ENCODE peak calls at places on chromosomes 13 and 19, in ten cellular contexts. One of them, this sample, is unnamed.

GRCh38 chr19:49869009-49869483 is 1.7 kb upstream of the PNKP start:
- DNase-seq in amniotic stem cell: no peak
- DNase-seq in stimulated activated naive CD8-positive, alpha-beta T cell treated with anti-CD3 and anti-CD28 coated beads, Interleukin-15, Interleukin-2, amounts not matched to agents 100 U/mL and 50 U/mL, for 24 hours: no peak
- DNase-seq in GM23248: no peak
- DNase-seq in activated CD4-positive, CD25-positive, alpha-beta regulatory T cell treated with anti-CD3 and anti-CD28 coated beads, Interleukin-2, amount 50 U/mL, for 16 hours: no peak
- DNase-seq in iris pigment epithelial cell: no peak
- DNase-seq in stimulated activated CD8-positive, alpha-beta memory T cell treated with anti-CD3 and anti-CD28 coated beads, Interleukin-2, amount 100 ng/mL, for 1 hour: no peak
- DNase-seq in anterior cingulate cortex: peak; percentile 98
- DNase-seq in astrocyte of the spinal cord: no peak
- DNase-seq in M059J: no peak
- DNase-seq in this sample: no peak

GRCh38 chr19:38061294-38061693 is 154.3 kb downstream of the SIPA1L3 start:
- DNase-seq in amniotic stem cell: peak; percentile 4
- DNase-seq in stimulated activated naive CD8-positive, alpha-beta T cell treated with anti-CD3 and anti-CD28 coated beads, Interleukin-15, Interleukin-2, amounts not matched to agents 100 U/mL and 50 U/mL, for 24 hours: no peak
- DNase-seq in GM23248: peak; percentile 82
- DNase-seq in activated CD4-positive, CD25-positive, alpha-beta regulatory T cell treated with anti-CD3 and anti-CD28 coated beads, Interleukin-2, amount 50 U/mL, for 16 hours: no peak
- DNase-seq in iris pigment epithelial cell: peak; percentile 83
- DNase-seq in stimulated activated CD8-positive, alpha-beta memory T cell treated with anti-CD3 and anti-CD28 coated beads, Interleukin-2, amount 100 ng/mL, for 1 hour: no peak
- DNase-seq in anterior cingulate cortex: no peak
- DNase-seq in astrocyte of the spinal cord: peak; percentile 73
- DNase-seq in M059J: peak; percentile 89
- DNase-seq in this sample: no peak

GRCh38 chr19:44604241-44604640 is 9.1 kb upstream of the IGSF23 start:
- DNase-seq in amniotic stem cell: no peak
- DNase-seq in stimulated activated naive CD8-positive, alpha-beta T cell treated with anti-CD3 and anti-CD28 coated beads, Interleukin-15, Interleukin-2, amounts not matched to agents 100 U/mL and 50 U/mL, for 24 hours: no peak
- DNase-seq in GM23248: no peak
- DNase-seq in activated CD4-positive, CD25-positive, alpha-beta regulatory T cell treated with anti-CD3 and anti-CD28 coated beads, Interleukin-2, amount 50 U/mL, for 16 hours: no peak
- DNase-seq in iris pigment epithelial cell: no peak
- DNase-seq in stimulated activated CD8-positive, alpha-beta memory T cell treated with anti-CD3 and anti-CD28 coated beads, Interleukin-2, amount 100 ng/mL, for 1 hour: no peak
- DNase-seq in anterior cingulate cortex: no peak
- DNase-seq in astrocyte of the spinal cord: no peak
- DNase-seq in M059J: no peak
- DNase-seq in this sample: no peak

GRCh38 chr13:37621811-37622361 is 23.3 kb upstream of the POSTN start:
- DNase-seq in amniotic stem cell: no peak
- DNase-seq in stimulated activated naive CD8-positive, alpha-beta T cell treated with anti-CD3 and anti-CD28 coated beads, Interleukin-15, Interleukin-2, amounts not matched to agents 100 U/mL and 50 U/mL, for 24 hours: no peak
- DNase-seq in GM23248: peak; percentile 61
- DNase-seq in activated CD4-positive, CD25-positive, alpha-beta regulatory T cell treated with anti-CD3 and anti-CD28 coated beads, Interleukin-2, amount 50 U/mL, for 16 hours: no peak
- DNase-seq in iris pigment epithelial cell: peak; percentile 92
- DNase-seq in stimulated activated CD8-positive, alpha-beta memory T cell treated with anti-CD3 and anti-CD28 coated beads, Interleukin-2, amount 100 ng/mL, for 1 hour: no peak
- DNase-seq in anterior cingulate cortex: no peak
- DNase-seq in astrocyte of the spinal cord: peak; percentile 59
- DNase-seq in M059J: peak; percentile 53
- DNase-seq in this sample: no peak

GRCh38 chr19:10748924-10749434 is 31.1 kb downstream of the DNM2 start:
- DNase-seq in amniotic stem cell: no peak
- DNase-seq in stimulated activated naive CD8-positive, alpha-beta T cell treated with anti-CD3 and anti-CD28 coated beads, Interleukin-15, Interleukin-2, amounts not matched to agents 100 U/mL and 50 U/mL, for 24 hours: no peak
- DNase-seq in GM23248: peak; percentile 26
- DNase-seq in activated CD4-positive, CD25-positive, alpha-beta regulatory T cell treated with anti-CD3 and anti-CD28 coated beads, Interleukin-2, amount 50 U/mL, for 16 hours: no peak
- DNase-seq in iris pigment epithelial cell: peak; percentile 31
- DNase-seq in stimulated activated CD8-positive, alpha-beta memory T cell treated with anti-CD3 and anti-CD28 coated beads, Interleukin-2, amount 100 ng/mL, for 1 hour: no peak
- DNase-seq in anterior cingulate cortex: no peak
- DNase-seq in astrocyte of the spinal cord: no peak
- DNase-seq in M059J: peak; percentile 92
- DNase-seq in this sample: no peak

GRCh38 chr13:93169980-93170379 is 56.6 kb upstream of the GPC6 start:
- DNase-seq in amniotic stem cell: no peak
- DNase-seq in stimulated activated naive CD8-positive, alpha-beta T cell treated with anti-CD3 and anti-CD28 coated beads, Interleukin-15, Interleukin-2, amounts not matched to agents 100 U/mL and 50 U/mL, for 24 hours: no peak
- DNase-seq in GM23248: peak; percentile 89
- DNase-seq in activated CD4-positive, CD25-positive, alpha-beta regulatory T cell treated with anti-CD3 and anti-CD28 coated beads, Interleukin-2, amount 50 U/mL, for 16 hours: no peak
- DNase-seq in iris pigment epithelial cell: peak; percentile 88
- DNase-seq in stimulated activated CD8-positive, alpha-beta memory T cell treated with anti-CD3 and anti-CD28 coated beads, Interleukin-2, amount 100 ng/mL, for 1 hour: no peak
- DNase-seq in anterior cingulate cortex: no peak
- DNase-seq in astrocyte of the spinal cord: peak; percentile 90
- DNase-seq in M059J: peak; percentile 37
- DNase-seq in this sample: peak; percentile 95

GRCh38 chr13:99655351-99656091 is 154.2 kb downstream of the TM9SF2 start:
- DNase-seq in amniotic stem cell: no peak
- DNase-seq in stimulated activated naive CD8-positive, alpha-beta T cell treated with anti-CD3 and anti-CD28 coated beads, Interleukin-15, Interleukin-2, amounts not matched to agents 100 U/mL and 50 U/mL, for 24 hours: peak; percentile 39
- DNase-seq in GM23248: peak; percentile 89
- DNase-seq in activated CD4-positive, CD25-positive, alpha-beta regulatory T cell treated with anti-CD3 and anti-CD28 coated beads, Interleukin-2, amount 50 U/mL, for 16 hours: peak; percentile 4
- DNase-seq in iris pigment epithelial cell: peak; percentile 47
- DNase-seq in stimulated activated CD8-positive, alpha-beta memory T cell treated with anti-CD3 and anti-CD28 coated beads, Interleukin-2, amount 100 ng/mL, for 1 hour: no peak
- DNase-seq in anterior cingulate cortex: no peak
- DNase-seq in astrocyte of the spinal cord: peak; percentile 58
- DNase-seq in M059J: peak; percentile 87
- DNase-seq in this sample: peak; percentile 99

GRCh38 chr19:42120276-42121010 is 11.8 kb downstream of the POU2F2 start:
- DNase-seq in amniotic stem cell: no peak
- DNase-seq in stimulated activated naive CD8-positive, alpha-beta T cell treated with anti-CD3 and anti-CD28 coated beads, Interleukin-15, Interleukin-2, amounts not matched to agents 100 U/mL and 50 U/mL, for 24 hours: no peak
- DNase-seq in GM23248: no peak
- DNase-seq in activated CD4-positive, CD25-positive, alpha-beta regulatory T cell treated with anti-CD3 and anti-CD28 coated beads, Interleukin-2, amount 50 U/mL, for 16 hours: no peak
- DNase-seq in iris pigment epithelial cell: no peak
- DNase-seq in stimulated activated CD8-positive, alpha-beta memory T cell treated with anti-CD3 and anti-CD28 coated beads, Interleukin-2, amount 100 ng/mL, for 1 hour: no peak
- DNase-seq in anterior cingulate cortex: no peak
- DNase-seq in astrocyte of the spinal cord: no peak
- DNase-seq in M059J: no peak
- DNase-seq in this sample: no peak

GRCh38 chr13:27088619-27089018 is 83.0 kb downstream of the USP12 start:
- DNase-seq in amniotic stem cell: no peak
- DNase-seq in stimulated activated naive CD8-positive, alpha-beta T cell treated with anti-CD3 and anti-CD28 coated beads, Interleukin-15, Interleukin-2, amounts not matched to agents 100 U/mL and 50 U/mL, for 24 hours: no peak
- DNase-seq in GM23248: no peak
- DNase-seq in activated CD4-positive, CD25-positive, alpha-beta regulatory T cell treated with anti-CD3 and anti-CD28 coated beads, Interleukin-2, amount 50 U/mL, for 16 hours: no peak
- DNase-seq in iris pigment epithelial cell: no peak
- DNase-seq in stimulated activated CD8-positive, alpha-beta memory T cell treated with anti-CD3 and anti-CD28 coated beads, Interleukin-2, amount 100 ng/mL, for 1 hour: no peak
- DNase-seq in anterior cingulate cortex: no peak
- DNase-seq in astrocyte of the spinal cord: no peak
- DNase-seq in M059J: no peak
- DNase-seq in this sample: no peak

GRCh38 chr19:44753932-44754742 is 5.6 kb downstream of the BCL3 start:
- DNase-seq in amniotic stem cell: no peak
- DNase-seq in stimulated activated naive CD8-positive, alpha-beta T cell treated with anti-CD3 and anti-CD28 coated beads, Interleukin-15, Interleukin-2, amounts not matched to agents 100 U/mL and 50 U/mL, for 24 hours: peak; percentile 91
- DNase-seq in GM23248: peak; percentile 90
- DNase-seq in activated CD4-positive, CD25-positive, alpha-beta regulatory T cell treated with anti-CD3 and anti-CD28 coated beads, Interleukin-2, amount 50 U/mL, for 16 hours: peak; percentile 46
- DNase-seq in iris pigment epithelial cell: peak; percentile 93
- DNase-seq in stimulated activated CD8-positive, alpha-beta memory T cell treated with anti-CD3 and anti-CD28 coated beads, Interleukin-2, amount 100 ng/mL, for 1 hour: peak; percentile 42
- DNase-seq in anterior cingulate cortex: no peak
- DNase-seq in astrocyte of the spinal cord: peak; percentile 92
- DNase-seq in M059J: peak; percentile 90
- DNase-seq in this sample: no peak

GRCh38 chr19:10126213-10126639 is 6.5 kb upstream of the EIF3G start:
- DNase-seq in amniotic stem cell: no peak
- DNase-seq in stimulated activated naive CD8-positive, alpha-beta T cell treated with anti-CD3 and anti-CD28 coated beads, Interleukin-15, Interleukin-2, amounts not matched to agents 100 U/mL and 50 U/mL, for 24 hours: no peak
- DNase-seq in GM23248: no peak
- DNase-seq in activated CD4-positive, CD25-positive, alpha-beta regulatory T cell treated with anti-CD3 and anti-CD28 coated beads, Interleukin-2, amount 50 U/mL, for 16 hours: no peak
- DNase-seq in iris pigment epithelial cell: no peak
- DNase-seq in stimulated activated CD8-positive, alpha-beta memory T cell treated with anti-CD3 and anti-CD28 coated beads, Interleukin-2, amount 100 ng/mL, for 1 hour: no peak
- DNase-seq in anterior cingulate cortex: no peak
- DNase-seq in astrocyte of the spinal cord: no peak
- DNase-seq in M059J: no peak
- DNase-seq in this sample: no peak

GRCh38 chr19:36488816-36489138 is 584 bp downstream of the ZNF566 start:
- DNase-seq in amniotic stem cell: no peak
- DNase-seq in stimulated activated naive CD8-positive, alpha-beta T cell treated with anti-CD3 and anti-CD28 coated beads, Interleukin-15, Interleukin-2, amounts not matched to agents 100 U/mL and 50 U/mL, for 24 hours: peak; percentile 48
- DNase-seq in GM23248: no peak
- DNase-seq in activated CD4-positive, CD25-positive, alpha-beta regulatory T cell treated with anti-CD3 and anti-CD28 coated beads, Interleukin-2, amount 50 U/mL, for 16 hours: peak; percentile 26
- DNase-seq in iris pigment epithelial cell: no peak
- DNase-seq in stimulated activated CD8-positive, alpha-beta memory T cell treated with anti-CD3 and anti-CD28 coated beads, Interleukin-2, amount 100 ng/mL, for 1 hour: no peak
- DNase-seq in anterior cingulate cortex: no peak
- DNase-seq in astrocyte of the spinal cord: peak; percentile 2
- DNase-seq in M059J: no peak
- DNase-seq in this sample: no peak

GRCh38 chr13:37202264-37202663 is 96.8 kb upstream of the CSNK1A1L start:
- DNase-seq in amniotic stem cell: no peak
- DNase-seq in stimulated activated naive CD8-positive, alpha-beta T cell treated with anti-CD3 and anti-CD28 coated beads, Interleukin-15, Interleukin-2, amounts not matched to agents 100 U/mL and 50 U/mL, for 24 hours: no peak
- DNase-seq in GM23248: peak; percentile 16
- DNase-seq in activated CD4-positive, CD25-positive, alpha-beta regulatory T cell treated with anti-CD3 and anti-CD28 coated beads, Interleukin-2, amount 50 U/mL, for 16 hours: no peak
- DNase-seq in iris pigment epithelial cell: no peak
- DNase-seq in stimulated activated CD8-positive, alpha-beta memory T cell treated with anti-CD3 and anti-CD28 coated beads, Interleukin-2, amount 100 ng/mL, for 1 hour: no peak
- DNase-seq in anterior cingulate cortex: no peak
- DNase-seq in astrocyte of the spinal cord: no peak
- DNase-seq in M059J: peak; percentile 38
- DNase-seq in this sample: no peak

GRCh38 chr19:16225279-16226183 is 27.8 kb downstream of the AP1M1 start:
- DNase-seq in amniotic stem cell: no peak
- DNase-seq in stimulated activated naive CD8-positive, alpha-beta T cell treated with anti-CD3 and anti-CD28 coated beads, Interleukin-15, Interleukin-2, amounts not matched to agents 100 U/mL and 50 U/mL, for 24 hours: no peak
- DNase-seq in GM23248: no peak
- DNase-seq in activated CD4-positive, CD25-positive, alpha-beta regulatory T cell treated with anti-CD3 and anti-CD28 coated beads, Interleukin-2, amount 50 U/mL, for 16 hours: no peak
- DNase-seq in iris pigment epithelial cell: no peak
- DNase-seq in stimulated activated CD8-positive, alpha-beta memory T cell treated with anti-CD3 and anti-CD28 coated beads, Interleukin-2, amount 100 ng/mL, for 1 hour: no peak
- DNase-seq in anterior cingulate cortex: no peak
- DNase-seq in astrocyte of the spinal cord: no peak
- DNase-seq in M059J: no peak
- DNase-seq in this sample: no peak

GRCh38 chr19:10316229-10317044 is 622 bp upstream of the FDX2 start:
- DNase-seq in amniotic stem cell: no peak
- DNase-seq in stimulated activated naive CD8-positive, alpha-beta T cell treated with anti-CD3 and anti-CD28 coated beads, Interleukin-15, Interleukin-2, amounts not matched to agents 100 U/mL and 50 U/mL, for 24 hours: no peak
- DNase-seq in GM23248: no peak
- DNase-seq in activated CD4-positive, CD25-positive, alpha-beta regulatory T cell treated with anti-CD3 and anti-CD28 coated beads, Interleukin-2, amount 50 U/mL, for 16 hours: no peak
- DNase-seq in iris pigment epithelial cell: no peak
- DNase-seq in stimulated activated CD8-positive, alpha-beta memory T cell treated with anti-CD3 and anti-CD28 coated beads, Interleukin-2, amount 100 ng/mL, for 1 hour: no peak
- DNase-seq in anterior cingulate cortex: no peak
- DNase-seq in astrocyte of the spinal cord: no peak
- DNase-seq in M059J: no peak
- DNase-seq in this sample: no peak

GRCh38 chr19:33370783-33371182 is 2.7 kb upstream of the CEBPG start:
- DNase-seq in amniotic stem cell: no peak
- DNase-seq in stimulated activated naive CD8-positive, alpha-beta T cell treated with anti-CD3 and anti-CD28 coated beads, Interleukin-15, Interleukin-2, amounts not matched to agents 100 U/mL and 50 U/mL, for 24 hours: no peak
- DNase-seq in GM23248: no peak
- DNase-seq in activated CD4-positive, CD25-positive, alpha-beta regulatory T cell treated with anti-CD3 and anti-CD28 coated beads, Interleukin-2, amount 50 U/mL, for 16 hours: no peak
- DNase-seq in iris pigment epithelial cell: no peak
- DNase-seq in stimulated activated CD8-positive, alpha-beta memory T cell treated with anti-CD3 and anti-CD28 coated beads, Interleukin-2, amount 100 ng/mL, for 1 hour: no peak
- DNase-seq in anterior cingulate cortex: no peak
- DNase-seq in astrocyte of the spinal cord: no peak
- DNase-seq in M059J: no peak
- DNase-seq in this sample: no peak

GRCh38 chr13:45242070-45242469 is 41.2 kb upstream of the KCTD4 start:
- DNase-seq in amniotic stem cell: no peak
- DNase-seq in stimulated activated naive CD8-positive, alpha-beta T cell treated with anti-CD3 and anti-CD28 coated beads, Interleukin-15, Interleukin-2, amounts not matched to agents 100 U/mL and 50 U/mL, for 24 hours: no peak
- DNase-seq in GM23248: peak; percentile 62
- DNase-seq in activated CD4-positive, CD25-positive, alpha-beta regulatory T cell treated with anti-CD3 and anti-CD28 coated beads, Interleukin-2, amount 50 U/mL, for 16 hours: no peak
- DNase-seq in iris pigment epithelial cell: peak; percentile 58
- DNase-seq in stimulated activated CD8-positive, alpha-beta memory T cell treated with anti-CD3 and anti-CD28 coated beads, Interleukin-2, amount 100 ng/mL, for 1 hour: no peak
- DNase-seq in anterior cingulate cortex: no peak
- DNase-seq in astrocyte of the spinal cord: peak; percentile 62
- DNase-seq in M059J: peak; percentile 52
- DNase-seq in this sample: no peak

GRCh38 chr19:42325896-42326771 is 699 bp downstream of the MEGF8 start:
- DNase-seq in amniotic stem cell: no peak
- DNase-seq in stimulated activated naive CD8-positive, alpha-beta T cell treated with anti-CD3 and anti-CD28 coated beads, Interleukin-15, Interleukin-2, amounts not matched to agents 100 U/mL and 50 U/mL, for 24 hours: peak; percentile 37
- DNase-seq in GM23248: peak; percentile 51
- DNase-seq in activated CD4-positive, CD25-positive, alpha-beta regulatory T cell treated with anti-CD3 and anti-CD28 coated beads, Interleukin-2, amount 50 U/mL, for 16 hours: no peak
- DNase-seq in iris pigment epithelial cell: no peak
- DNase-seq in stimulated activated CD8-positive, alpha-beta memory T cell treated with anti-CD3 and anti-CD28 coated beads, Interleukin-2, amount 100 ng/mL, for 1 hour: no peak
- DNase-seq in anterior cingulate cortex: no peak
- DNase-seq in astrocyte of the spinal cord: no peak
- DNase-seq in M059J: no peak
- DNase-seq in this sample: no peak

GRCh38 chr13:74562381-74562780 is 428.2 kb upstream of the KLF12 start:
- DNase-seq in amniotic stem cell: no peak
- DNase-seq in stimulated activated naive CD8-positive, alpha-beta T cell treated with anti-CD3 and anti-CD28 coated beads, Interleukin-15, Interleukin-2, amounts not matched to agents 100 U/mL and 50 U/mL, for 24 hours: no peak
- DNase-seq in GM23248: peak; percentile 61
- DNase-seq in activated CD4-positive, CD25-positive, alpha-beta regulatory T cell treated with anti-CD3 and anti-CD28 coated beads, Interleukin-2, amount 50 U/mL, for 16 hours: no peak
- DNase-seq in iris pigment epithelial cell: no peak
- DNase-seq in stimulated activated CD8-positive, alpha-beta memory T cell treated with anti-CD3 and anti-CD28 coated beads, Interleukin-2, amount 100 ng/mL, for 1 hour: no peak
- DNase-seq in anterior cingulate cortex: no peak
- DNase-seq in astrocyte of the spinal cord: peak; percentile 12
- DNase-seq in M059J: peak; percentile 61
- DNase-seq in this sample: no peak

GRCh38 chr13:45107539-45107938 is 12.8 kb upstream of the GTF2F2 start:
- DNase-seq in amniotic stem cell: no peak
- DNase-seq in stimulated activated naive CD8-positive, alpha-beta T cell treated with anti-CD3 and anti-CD28 coated beads, Interleukin-15, Interleukin-2, amounts not matched to agents 100 U/mL and 50 U/mL, for 24 hours: no peak
- DNase-seq in GM23248: no peak
- DNase-seq in activated CD4-positive, CD25-positive, alpha-beta regulatory T cell treated with anti-CD3 and anti-CD28 coated beads, Interleukin-2, amount 50 U/mL, for 16 hours: no peak
- DNase-seq in iris pigment epithelial cell: no peak
- DNase-seq in stimulated activated CD8-positive, alpha-beta memory T cell treated with anti-CD3 and anti-CD28 coated beads, Interleukin-2, amount 100 ng/mL, for 1 hour: no peak
- DNase-seq in anterior cingulate cortex: no peak
- DNase-seq in astrocyte of the spinal cord: no peak
- DNase-seq in M059J: no peak
- DNase-seq in this sample: no peak

GRCh38 chr13:94201022-94201421 is 278.5 kb downstream of the DCT start:
- DNase-seq in amniotic stem cell: no peak
- DNase-seq in stimulated activated naive CD8-positive, alpha-beta T cell treated with anti-CD3 and anti-CD28 coated beads, Interleukin-15, Interleukin-2, amounts not matched to agents 100 U/mL and 50 U/mL, for 24 hours: no peak
- DNase-seq in GM23248: no peak
- DNase-seq in activated CD4-positive, CD25-positive, alpha-beta regulatory T cell treated with anti-CD3 and anti-CD28 coated beads, Interleukin-2, amount 50 U/mL, for 16 hours: no peak
- DNase-seq in iris pigment epithelial cell: no peak
- DNase-seq in stimulated activated CD8-positive, alpha-beta memory T cell treated with anti-CD3 and anti-CD28 coated beads, Interleukin-2, amount 100 ng/mL, for 1 hour: no peak
- DNase-seq in anterior cingulate cortex: no peak
- DNase-seq in astrocyte of the spinal cord: no peak
- DNase-seq in M059J: no peak
- DNase-seq in this sample: no peak

GRCh38 chr19:29299416-29300380 is 86.7 kb upstream of the UQCRFS1 start:
- DNase-seq in amniotic stem cell: no peak
- DNase-seq in stimulated activated naive CD8-positive, alpha-beta T cell treated with anti-CD3 and anti-CD28 coated beads, Interleukin-15, Interleukin-2, amounts not matched to agents 100 U/mL and 50 U/mL, for 24 hours: no peak
- DNase-seq in GM23248: no peak
- DNase-seq in activated CD4-positive, CD25-positive, alpha-beta regulatory T cell treated with anti-CD3 and anti-CD28 coated beads, Interleukin-2, amount 50 U/mL, for 16 hours: no peak
- DNase-seq in iris pigment epithelial cell: no peak
- DNase-seq in stimulated activated CD8-positive, alpha-beta memory T cell treated with anti-CD3 and anti-CD28 coated beads, Interleukin-2, amount 100 ng/mL, for 1 hour: no peak
- DNase-seq in anterior cingulate cortex: no peak
- DNase-seq in astrocyte of the spinal cord: no peak
- DNase-seq in M059J: no peak
- DNase-seq in this sample: no peak

GRCh38 chr19:42563352-42564210 is 31.1 kb downstream of the CEACAM8 start:
- DNase-seq in amniotic stem cell: peak; percentile 4
- DNase-seq in stimulated activated naive CD8-positive, alpha-beta T cell treated with anti-CD3 and anti-CD28 coated beads, Interleukin-15, Interleukin-2, amounts not matched to agents 100 U/mL and 50 U/mL, for 24 hours: peak; percentile 20
- DNase-seq in GM23248: peak; percentile 71
- DNase-seq in activated CD4-positive, CD25-positive, alpha-beta regulatory T cell treated with anti-CD3 and anti-CD28 coated beads, Interleukin-2, amount 50 U/mL, for 16 hours: no peak
- DNase-seq in iris pigment epithelial cell: peak; percentile 55
- DNase-seq in stimulated activated CD8-positive, alpha-beta memory T cell treated with anti-CD3 and anti-CD28 coated beads, Interleukin-2, amount 100 ng/mL, for 1 hour: no peak
- DNase-seq in anterior cingulate cortex: no peak
- DNase-seq in astrocyte of the spinal cord: peak; percentile 29
- DNase-seq in M059J: peak; percentile 56
- DNase-seq in this sample: peak; percentile 1

GRCh38 chr13:20719783-20720182 is 16.3 kb downstream of the IL17D start:
- DNase-seq in amniotic stem cell: no peak
- DNase-seq in stimulated activated naive CD8-positive, alpha-beta T cell treated with anti-CD3 and anti-CD28 coated beads, Interleukin-15, Interleukin-2, amounts not matched to agents 100 U/mL and 50 U/mL, for 24 hours: no peak
- DNase-seq in GM23248: no peak
- DNase-seq in activated CD4-positive, CD25-positive, alpha-beta regulatory T cell treated with anti-CD3 and anti-CD28 coated beads, Interleukin-2, amount 50 U/mL, for 16 hours: no peak
- DNase-seq in iris pigment epithelial cell: no peak
- DNase-seq in stimulated activated CD8-positive, alpha-beta memory T cell treated with anti-CD3 and anti-CD28 coated beads, Interleukin-2, amount 100 ng/mL, for 1 hour: no peak
- DNase-seq in anterior cingulate cortex: no peak
- DNase-seq in astrocyte of the spinal cord: no peak
- DNase-seq in M059J: no peak
- DNase-seq in this sample: no peak

GRCh38 chr19:8615813-8616596 is 5.5 kb upstream of the ADAMTS10 start:
- DNase-seq in amniotic stem cell: no peak
- DNase-seq in stimulated activated naive CD8-positive, alpha-beta T cell treated with anti-CD3 and anti-CD28 coated beads, Interleukin-15, Interleukin-2, amounts not matched to agents 100 U/mL and 50 U/mL, for 24 hours: peak; percentile 77
- DNase-seq in GM23248: peak; percentile 58
- DNase-seq in activated CD4-positive, CD25-positive, alpha-beta regulatory T cell treated with anti-CD3 and anti-CD28 coated beads, Interleukin-2, amount 50 U/mL, for 16 hours: peak; percentile 11
- DNase-seq in iris pigment epithelial cell: peak; percentile 52
- DNase-seq in stimulated activated CD8-positive, alpha-beta memory T cell treated with anti-CD3 and anti-CD28 coated beads, Interleukin-2, amount 100 ng/mL, for 1 hour: peak; percentile 22
- DNase-seq in anterior cingulate cortex: no peak
- DNase-seq in astrocyte of the spinal cord: peak; percentile 68
- DNase-seq in M059J: peak; percentile 67
- DNase-seq in this sample: no peak

GRCh38 chr19:13018037-13018914 is 23.0 kb downstream of the NFIX start:
- DNase-seq in amniotic stem cell: no peak
- DNase-seq in stimulated activated naive CD8-positive, alpha-beta T cell treated with anti-CD3 and anti-CD28 coated beads, Interleukin-15, Interleukin-2, amounts not matched to agents 100 U/mL and 50 U/mL, for 24 hours: no peak
- DNase-seq in GM23248: peak; percentile 77
- DNase-seq in activated CD4-positive, CD25-positive, alpha-beta regulatory T cell treated with anti-CD3 and anti-CD28 coated beads, Interleukin-2, amount 50 U/mL, for 16 hours: no peak
- DNase-seq in iris pigment epithelial cell: peak; percentile 31
- DNase-seq in stimulated activated CD8-positive, alpha-beta memory T cell treated with anti-CD3 and anti-CD28 coated beads, Interleukin-2, amount 100 ng/mL, for 1 hour: no peak
- DNase-seq in anterior cingulate cortex: peak; percentile 35
- DNase-seq in astrocyte of the spinal cord: peak; percentile 75
- DNase-seq in M059J: peak; percentile 73
- DNase-seq in this sample: no peak

GRCh38 chr19:31312004-31312403 is 37.2 kb downstream of the TSHZ3 start:
- DNase-seq in amniotic stem cell: peak; percentile 46
- DNase-seq in stimulated activated naive CD8-positive, alpha-beta T cell treated with anti-CD3 and anti-CD28 coated beads, Interleukin-15, Interleukin-2, amounts not matched to agents 100 U/mL and 50 U/mL, for 24 hours: peak; percentile 62
- DNase-seq in GM23248: peak; percentile 87
- DNase-seq in activated CD4-positive, CD25-positive, alpha-beta regulatory T cell treated with anti-CD3 and anti-CD28 coated beads, Interleukin-2, amount 50 U/mL, for 16 hours: no peak
- DNase-seq in iris pigment epithelial cell: peak; percentile 94
- DNase-seq in stimulated activated CD8-positive, alpha-beta memory T cell treated with anti-CD3 and anti-CD28 coated beads, Interleukin-2, amount 100 ng/mL, for 1 hour: no peak
- DNase-seq in anterior cingulate cortex: no peak
- DNase-seq in astrocyte of the spinal cord: peak; percentile 92
- DNase-seq in M059J: peak; percentile 43
- DNase-seq in this sample: no peak

GRCh38 chr13:40292536-40292935 is 373.9 kb downstream of the FOXO1 start:
- DNase-seq in amniotic stem cell: no peak
- DNase-seq in stimulated activated naive CD8-positive, alpha-beta T cell treated with anti-CD3 and anti-CD28 coated beads, Interleukin-15, Interleukin-2, amounts not matched to agents 100 U/mL and 50 U/mL, for 24 hours: no peak
- DNase-seq in GM23248: no peak
- DNase-seq in activated CD4-positive, CD25-positive, alpha-beta regulatory T cell treated with anti-CD3 and anti-CD28 coated beads, Interleukin-2, amount 50 U/mL, for 16 hours: no peak
- DNase-seq in iris pigment epithelial cell: no peak
- DNase-seq in stimulated activated CD8-positive, alpha-beta memory T cell treated with anti-CD3 and anti-CD28 coated beads, Interleukin-2, amount 100 ng/mL, for 1 hour: no peak
- DNase-seq in anterior cingulate cortex: no peak
- DNase-seq in astrocyte of the spinal cord: no peak
- DNase-seq in M059J: no peak
- DNase-seq in this sample: no peak